ENCODE peak calls at places on chromosomes 3 and 15, in seven cellular contexts. B is upper lobe of left lung, T is cardiac muscle cell, V is kidney, R is heart right ventricle, S is Panc1, A is GM23338. I is an unnamed sample.

GRCh38 chr15:77834276-77834990 is 201.7 kb upstream of the LINGO1 start:
- DNase-seq in B (no peak), T (no peak), V (no peak), R (no peak), S (no peak), A (no peak), I (no peak)

GRCh38 chr15:38610748-38611147 is 46.1 kb upstream of the RASGRP1 start:
- DNase-seq in B (no peak), T (no peak), V (no peak), R (no peak), S (no peak), A (no peak), I (no peak)

GRCh38 chr3:138205527-138205926 is 18.4 kb downstream of the ARMC8 start:
- DNase-seq in B (no peak), T (no peak), V (no peak), R (no peak), S (no peak), A (no peak), I (no peak)

GRCh38 chr15:82544431-82544830 is 4.2 kb upstream of the RPS17 start:
- DNase-seq in B (peak; percentile 48), T (no peak), V (no peak), R (no peak), S (no peak), A (no peak), I (no peak)

GRCh38 chr15:67717776-67718175 is 107.5 kb upstream of the SKOR1 start:
- DNase-seq in B (no peak), T (no peak), V (no peak), R (no peak), S (no peak), A (no peak), I (no peak)

GRCh38 chr3:63441262-63441661 is 163.2 kb downstream of the SYNPR start:
- DNase-seq in B (no peak), T (no peak), V (no peak), R (no peak), S (no peak), A (no peak), I (no peak)

GRCh38 chr3:128486692-128487537 is 6.1 kb downstream of the GATA2 start:
- DNase-seq in B (peak; percentile 89), T (peak; percentile 61), V (peak; percentile 82), R (no peak), S (no peak), A (peak; percentile 64), I (peak; percentile 45)

GRCh38 chr15:42456971-42457370 is 34.0 kb downstream of the ZNF106 start:
- DNase-seq in B (no peak), T (peak; percentile 45), V (no peak), R (peak; percentile 17), S (no peak), A (no peak), I (no peak)

GRCh38 chr3:184590795-184591194 is 29.2 kb downstream of the EPHB3 start:
- DNase-seq in B (no peak), T (peak; percentile 56), V (peak; percentile 55), R (no peak), S (no peak), A (no peak), I (peak; percentile 39)

GRCh38 chr3:72576563-72576962 is 271.7 kb downstream of the SHQ1 start:
- DNase-seq in B (no peak), T (no peak), V (no peak), R (no peak), S (no peak), A (no peak), I (no peak)

GRCh38 chr3:110344897-110345767 is 726.5 kb upstream of the NECTIN3 start:
- DNase-seq in B (no peak), T (peak; percentile 88), V (no peak), R (no peak), S (no peak), A (no peak), I (no peak)

GRCh38 chr3:168493412-168494205 is 397.9 kb upstream of the GOLIM4 start:
- DNase-seq in B (no peak), T (no peak), V (no peak), R (no peak), S (no peak), A (no peak), I (no peak)

GRCh38 chr15:26421065-26421464 is 351.8 kb downstream of the GABRB3 start:
- DNase-seq in B (no peak), T (no peak), V (no peak), R (no peak), S (no peak), A (no peak), I (no peak)

GRCh38 chr3:168517514-168518071 is 421.9 kb upstream of the GOLIM4 start:
- DNase-seq in B (no peak), T (no peak), V (no peak), R (no peak), S (no peak), A (no peak), I (no peak)

GRCh38 chr15:44537728-44538240 is 837 bp downstream of the EIF3J start:
- DNase-seq in B (no peak), T (no peak), V (no peak), R (no peak), S (no peak), A (peak; percentile 60), I (no peak)

GRCh38 chr3:129794319-129795201 is 99.0 kb downstream of the TMCC1 start:
- DNase-seq in B (no peak), T (peak; percentile 46), V (peak; percentile 89), R (peak; percentile 6), S (peak; percentile 30), A (peak; percentile 92), I (peak; percentile 99)

GRCh38 chr3:160564205-160564922 is 1.0 kb downstream of the KPNA4 start:
- DNase-seq in B (no peak), T (peak; percentile 3), V (peak; percentile 80), R (peak; percentile 17), S (no peak), A (peak; percentile 48), I (no peak)

GRCh38 chr15:88636039-88636438 is 2.8 kb upstream of the ISG20 start:
- DNase-seq in B (no peak), T (no peak), V (peak; percentile 83), R (no peak), S (no peak), A (peak; percentile 68), I (peak; percentile 82)

GRCh38 chr3:168044049-168044448 is 51.7 kb downstream of the GOLIM4 start:
- DNase-seq in B (no peak), T (no peak), V (no peak), R (no peak), S (no peak), A (no peak), I (no peak)

GRCh38 chr15:48654799-48655198 is 9.3 kb upstream of the FBN1 start:
- DNase-seq in B (no peak), T (no peak), V (no peak), R (no peak), S (no peak), A (no peak), I (no peak)

GRCh38 chr3:14532691-14533456 is 7.3 kb downstream of the GRIP2 start:
- DNase-seq in B (no peak), T (peak; percentile 16), V (peak; percentile 73), R (no peak), S (no peak), A (peak; percentile 98), I (no peak)

GRCh38 chr15:61759639-61760038 is 300.6 kb downstream of the VPS13C start:
- DNase-seq in B (no peak), T (no peak), V (no peak), R (no peak), S (no peak), A (no peak), I (no peak)

GRCh38 chr3:9793161-9793781 is 389 bp downstream of the ARPC4 start:
- DNase-seq in B (no peak), T (peak; percentile 57), V (no peak), R (peak; percentile 20), S (no peak), A (peak; percentile 62), I (peak; percentile 16)

DNA sequence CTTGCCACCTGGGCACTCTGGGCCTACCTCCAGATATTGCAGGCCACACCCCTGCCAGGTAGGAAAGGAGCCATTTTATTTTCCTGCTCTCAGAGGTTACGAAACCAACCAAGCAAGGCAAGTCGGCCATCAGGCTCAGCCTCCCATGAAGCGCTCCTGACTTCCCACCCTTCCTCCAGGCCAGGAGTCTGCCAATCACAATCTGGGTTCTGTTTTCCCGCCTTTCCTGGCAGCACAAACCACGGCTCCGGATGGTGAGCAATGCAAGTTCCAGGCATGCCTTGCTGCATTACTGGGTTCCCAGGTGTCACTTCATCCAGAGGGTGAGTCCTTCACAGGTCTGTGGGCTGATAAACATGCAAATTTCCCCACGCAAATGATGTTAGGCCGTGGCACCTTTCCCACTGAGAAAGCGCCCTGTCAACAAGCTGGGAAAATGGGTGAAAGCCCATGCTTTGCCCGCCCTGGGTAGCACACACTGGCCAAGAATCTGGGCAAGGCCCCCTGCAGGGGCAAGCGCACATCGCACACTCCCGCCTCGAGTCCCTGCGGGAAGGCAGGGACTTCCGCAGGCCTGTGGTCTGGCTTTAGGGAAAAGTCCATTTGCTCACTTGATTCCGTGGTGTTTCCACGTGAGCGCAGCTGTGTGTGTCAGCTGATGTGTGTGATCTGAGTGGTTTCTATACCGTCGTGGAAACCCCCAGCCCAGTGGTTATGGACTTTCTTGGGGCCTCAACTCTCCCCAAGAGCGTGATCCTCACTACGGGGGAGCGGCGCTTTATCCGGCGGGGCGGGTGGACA is 61.6 kb upstream of the RYK start:
- DNase-seq in B (peak; percentile 81), T (peak; percentile 75), V (peak; percentile 92), R (no peak), S (no peak), A (peak; percentile 67), I (peak; percentile 94)
- H3K4me1 ChIP-seq in B (peaks cover 67% of the 10 kb centered on the region), T (peaks cover 4% of the 10 kb centered on the region), V (peaks cover 49% of the 10 kb centered on the region), R (peaks cover 53% of the 10 kb centered on the region), S (peaks cover 79% of the 10 kb centered on the region), A (peaks cover 39% of the 10 kb centered on the region), I (peaks cover 87% of the 10 kb centered on the region)

GRCh38 chr15:57306305-57306943 is 69.9 kb upstream of the CGNL1 start:
- DNase-seq in B (peak; percentile 99), T (peak; percentile 81), V (peak; percentile 92), R (peak; percentile 87), S (peak; percentile 30), A (peak; percentile 96), I (peak; percentile 78)
- H3K4me3 ChIP-seq in B (peak overlapping the region; percentile 58), T (peak overlapping the region; percentile 21), V (peak overlapping the region; percentile 49), R (peak overlapping the region; percentile 55), S (peak overlapping the region; percentile 58), A (peak overlapping the region; percentile 66), I (no peak overlapping the region)

GRCh38 chr15:84909782-84910181 is 25.3 kb downstream of the SLC28A1 start:
- DNase-seq in B (no peak), T (no peak), V (no peak), R (no peak), S (no peak), A (no peak), I (no peak)

GRCh38 chr15:84909029-84909428 is 24.6 kb downstream of the SLC28A1 start:
- DNase-seq in B (no peak), T (no peak), V (no peak), R (no peak), S (no peak), A (peak; percentile 34), I (no peak)

GRCh38 chr15:84907731-84908130 is 23.3 kb downstream of the SLC28A1 start:
- DNase-seq in B (no peak), T (no peak), V (no peak), R (no peak), S (no peak), A (no peak), I (no peak)

GRCh38 chr15:84910928-84911623 is 26.6 kb downstream of the SLC28A1 start:
- DNase-seq in B (peak; percentile 73), T (no peak), V (no peak), R (no peak), S (no peak), A (no peak), I (peak; percentile 71)

GRCh38 chr15:84908564-84908963 is 24.1 kb downstream of the SLC28A1 start:
- DNase-seq in B (no peak), T (no peak), V (no peak), R (no peak), S (no peak), A (no peak), I (no peak)
- H3K4me1 ChIP-seq in B (peaks cover 12% of the 10 kb centered on the region), T (peaks cover 17% of the 10 kb centered on the region), V (peaks cover 28% of the 10 kb centered on the region), R (peaks cover 31% of the 10 kb centered on the region), S (peaks cover 23% of the 10 kb centered on the region), A (no peaks in the 10 kb centered on the region), I (peaks cover 48% of the 10 kb centered on the region)

GRCh38 chr3:107239703-107240102 is 137.5 kb upstream of the CCDC54 start:
- DNase-seq in B (no peak), T (no peak), V (no peak), R (no peak), S (no peak), A (no peak), I (no peak)
- H3K4me3 ChIP-seq in B (peak overlapping the region; percentile 76), T (no peak overlapping the region), V (no peak overlapping the region), R (peak overlapping the region; percentile 92), S (no peak overlapping the region), A (peak overlapping the region; percentile 80), I (peak overlapping the region; percentile 81)